ENCODE peak calls at places on chromosome 19, in four cellular contexts. One of them, this sample, is unnamed.
A peak's percentile ranks its signal among the peaks of the same experiment; 100 is the strongest.

GRCh38 chr19:23851966-23852365 is 62.7 kb upstream of the ZNF726 start:
- DNase-seq in stimulated activated CD8-positive, alpha-beta memory T cell treated with anti-CD3 and anti-CD28 coated beads, Interleukin-4, amount 100 ng/mL, for 24 hours: no peak
- DNase-seq in activated CD4-positive, alpha-beta memory T cell treated with anti-CD3 and anti-CD28 coated beads for 36 hours: no peak
- DNase-seq in SHP77 treated with DMSO at 0.1 percent for 48 hours: no peak
- DNase-seq in this sample: no peak

GRCh38 chr19:23415561-23416191 is 20.4 kb upstream of the ZNF91 start:
- DNase-seq in stimulated activated CD8-positive, alpha-beta memory T cell treated with anti-CD3 and anti-CD28 coated beads, Interleukin-4, amount 100 ng/mL, for 24 hours: no peak
- DNase-seq in activated CD4-positive, alpha-beta memory T cell treated with anti-CD3 and anti-CD28 coated beads for 36 hours: peak; percentile 43
- DNase-seq in SHP77 treated with DMSO at 0.1 percent for 48 hours: no peak
- DNase-seq in this sample: peak; percentile 67

GRCh38 chr19:15251749-15252397 is 19.6 kb upstream of the EPHX3 start:
- DNase-seq in stimulated activated CD8-positive, alpha-beta memory T cell treated with anti-CD3 and anti-CD28 coated beads, Interleukin-4, amount 100 ng/mL, for 24 hours: no peak
- DNase-seq in activated CD4-positive, alpha-beta memory T cell treated with anti-CD3 and anti-CD28 coated beads for 36 hours: no peak
- DNase-seq in SHP77 treated with DMSO at 0.1 percent for 48 hours: no peak
- DNase-seq in this sample: peak; percentile 41

GRCh38 chr19:38411041-38411712 is 8.3 kb downstream of the FAM98C start:
- DNase-seq in stimulated activated CD8-positive, alpha-beta memory T cell treated with anti-CD3 and anti-CD28 coated beads, Interleukin-4, amount 100 ng/mL, for 24 hours: no peak
- DNase-seq in activated CD4-positive, alpha-beta memory T cell treated with anti-CD3 and anti-CD28 coated beads for 36 hours: no peak
- DNase-seq in SHP77 treated with DMSO at 0.1 percent for 48 hours: no peak
- DNase-seq in this sample: no peak

GRCh38 chr19:50204811-50205675 is 1.6 kb downstream of the MYH14 start:
- DNase-seq in stimulated activated CD8-positive, alpha-beta memory T cell treated with anti-CD3 and anti-CD28 coated beads, Interleukin-4, amount 100 ng/mL, for 24 hours: no peak
- DNase-seq in activated CD4-positive, alpha-beta memory T cell treated with anti-CD3 and anti-CD28 coated beads for 36 hours: no peak
- DNase-seq in SHP77 treated with DMSO at 0.1 percent for 48 hours: peak; percentile 47
- DNase-seq in this sample: peak; percentile 80

GRCh38 chr19:57776764-57777296 is 7.4 kb downstream of the ZNF586 start:
- DNase-seq in stimulated activated CD8-positive, alpha-beta memory T cell treated with anti-CD3 and anti-CD28 coated beads, Interleukin-4, amount 100 ng/mL, for 24 hours: no peak
- DNase-seq in activated CD4-positive, alpha-beta memory T cell treated with anti-CD3 and anti-CD28 coated beads for 36 hours: no peak
- DNase-seq in SHP77 treated with DMSO at 0.1 percent for 48 hours: no peak
- DNase-seq in this sample: no peak

GRCh38 chr19:45577111-45577905 is 7.3 kb downstream of the OPA3 start:
- DNase-seq in stimulated activated CD8-positive, alpha-beta memory T cell treated with anti-CD3 and anti-CD28 coated beads, Interleukin-4, amount 100 ng/mL, for 24 hours: no peak
- DNase-seq in activated CD4-positive, alpha-beta memory T cell treated with anti-CD3 and anti-CD28 coated beads for 36 hours: no peak
- DNase-seq in SHP77 treated with DMSO at 0.1 percent for 48 hours: no peak
- DNase-seq in this sample: peak; percentile 77

GRCh38 chr19:3783660-3784584 is 2.3 kb downstream of the MATK start:
- DNase-seq in stimulated activated CD8-positive, alpha-beta memory T cell treated with anti-CD3 and anti-CD28 coated beads, Interleukin-4, amount 100 ng/mL, for 24 hours: peak; percentile 34
- DNase-seq in activated CD4-positive, alpha-beta memory T cell treated with anti-CD3 and anti-CD28 coated beads for 36 hours: peak; percentile 65
- DNase-seq in SHP77 treated with DMSO at 0.1 percent for 48 hours: no peak
- DNase-seq in this sample: peak; percentile 46

GRCh38 chr19:30206187-30206586 is 166.0 kb upstream of the ZNF536 start:
- DNase-seq in stimulated activated CD8-positive, alpha-beta memory T cell treated with anti-CD3 and anti-CD28 coated beads, Interleukin-4, amount 100 ng/mL, for 24 hours: no peak
- DNase-seq in activated CD4-positive, alpha-beta memory T cell treated with anti-CD3 and anti-CD28 coated beads for 36 hours: no peak
- DNase-seq in SHP77 treated with DMSO at 0.1 percent for 48 hours: no peak
- DNase-seq in this sample: no peak

GRCh38 chr19:38263696-38264485 is 482 bp upstream of the SPINT2 start:
- DNase-seq in stimulated activated CD8-positive, alpha-beta memory T cell treated with anti-CD3 and anti-CD28 coated beads, Interleukin-4, amount 100 ng/mL, for 24 hours: peak; percentile 58
- DNase-seq in activated CD4-positive, alpha-beta memory T cell treated with anti-CD3 and anti-CD28 coated beads for 36 hours: peak; percentile 90
- DNase-seq in SHP77 treated with DMSO at 0.1 percent for 48 hours: no peak
- DNase-seq in this sample: peak; percentile 96

GRCh38 chr19:40502647-40503046 is 35.8 kb downstream of the SPTBN4 start:
- DNase-seq in stimulated activated CD8-positive, alpha-beta memory T cell treated with anti-CD3 and anti-CD28 coated beads, Interleukin-4, amount 100 ng/mL, for 24 hours: no peak
- DNase-seq in activated CD4-positive, alpha-beta memory T cell treated with anti-CD3 and anti-CD28 coated beads for 36 hours: no peak
- DNase-seq in SHP77 treated with DMSO at 0.1 percent for 48 hours: no peak
- DNase-seq in this sample: no peak

GRCh38 chr19:14775855-14776254 is 2.5 kb downstream of the ADGRE2 start:
- DNase-seq in stimulated activated CD8-positive, alpha-beta memory T cell treated with anti-CD3 and anti-CD28 coated beads, Interleukin-4, amount 100 ng/mL, for 24 hours: no peak
- DNase-seq in activated CD4-positive, alpha-beta memory T cell treated with anti-CD3 and anti-CD28 coated beads for 36 hours: no peak
- DNase-seq in SHP77 treated with DMSO at 0.1 percent for 48 hours: no peak
- DNase-seq in this sample: no peak

GRCh38 chr19:49473868-49474544 is at the start of gene FLT3LG:
- DNase-seq in stimulated activated CD8-positive, alpha-beta memory T cell treated with anti-CD3 and anti-CD28 coated beads, Interleukin-4, amount 100 ng/mL, for 24 hours: peak; percentile 83
- DNase-seq in activated CD4-positive, alpha-beta memory T cell treated with anti-CD3 and anti-CD28 coated beads for 36 hours: peak; percentile 93
- DNase-seq in SHP77 treated with DMSO at 0.1 percent for 48 hours: no peak
- DNase-seq in this sample: peak; percentile 75

GRCh38 chr19:3108775-3109174 is 14.6 kb downstream of the GNA11 start:
- DNase-seq in stimulated activated CD8-positive, alpha-beta memory T cell treated with anti-CD3 and anti-CD28 coated beads, Interleukin-4, amount 100 ng/mL, for 24 hours: peak; percentile 58
- DNase-seq in activated CD4-positive, alpha-beta memory T cell treated with anti-CD3 and anti-CD28 coated beads for 36 hours: peak; percentile 79
- DNase-seq in SHP77 treated with DMSO at 0.1 percent for 48 hours: peak; percentile 19
- DNase-seq in this sample: peak; percentile 58

GRCh38 chr19:16886305-16886880 is 2.4 kb upstream of the F2RL3 start:
- DNase-seq in stimulated activated CD8-positive, alpha-beta memory T cell treated with anti-CD3 and anti-CD28 coated beads, Interleukin-4, amount 100 ng/mL, for 24 hours: no peak
- DNase-seq in activated CD4-positive, alpha-beta memory T cell treated with anti-CD3 and anti-CD28 coated beads for 36 hours: no peak
- DNase-seq in SHP77 treated with DMSO at 0.1 percent for 48 hours: peak; percentile 42
- DNase-seq in this sample: no peak